ENCODE peak calls at places on chromosomes 3 and 15, in four cellular contexts. U is HCT116, I is stomach, Y is uterus. R is an unnamed sample.

GRCh38 chr3:162302983-162303624 is 806.5 kb downstream of the OTOL1 start:
- DNase-seq in U (no peak), I (no peak), Y (no peak), R (no peak)

GRCh38 chr15:31483053-31483923 is 156.7 kb downstream of the KLF13 start:
- DNase-seq in U (no peak), I (peak; percentile 26), Y (peak; percentile 11), R (no peak)

GRCh38 chr3:76044601-76045600 is 259.6 kb upstream of the ZNF717 start:
- DNase-seq in U (no peak), I (peak; percentile 38), Y (no peak), R (no peak)

GRCh38 chr3:78139166-78139565 is 1099.3 kb downstream of the ROBO2 start:
- DNase-seq in U (no peak), I (no peak), Y (no peak), R (no peak)

GRCh38 chr3:184908859-184909258 is 96.9 kb downstream of the VPS8 start:
- DNase-seq in U (no peak), I (no peak), Y (no peak), R (no peak)

GRCh38 chr3:178140491-178140890 is 395.7 kb upstream of the KCNMB2 start:
- DNase-seq in U (no peak), I (no peak), Y (no peak), R (no peak)

GRCh38 chr3:87810427-87810826 is 248.4 kb downstream of the CGGBP1 start:
- DNase-seq in U (no peak), I (no peak), Y (no peak), R (no peak)

GRCh38 chr3:49647741-49648140 is 26.4 kb upstream of the APEH start:
- DNase-seq in U (no peak), I (no peak), Y (no peak), R (no peak)

GRCh38 chr3:2873986-2874385 is 236.2 kb downstream of the IL5RA start:
- DNase-seq in U (no peak), I (no peak), Y (no peak), R (no peak)

GRCh38 chr3:133124511-133124910 is 86.3 kb downstream of the TMEM108 start:
- DNase-seq in U (no peak), I (peak; percentile 64), Y (no peak), R (no peak)

GRCh38 chr3:79531566-79532295 is 236.1 kb downstream of the ROBO1 start:
- DNase-seq in U (no peak), I (no peak), Y (no peak), R (no peak)

GRCh38 chr3:157174265-157174615 is 14.3 kb upstream of the CCNL1 start:
- DNase-seq in U (no peak), I (no peak), Y (no peak), R (no peak)

GRCh38 chr3:33060609-33061337 is 36.2 kb downstream of the GLB1 start:
- DNase-seq in U (no peak), I (peak; percentile 94), Y (no peak), R (no peak)

GRCh38 chr3:110265302-110265701 is 806.3 kb upstream of the NECTIN3 start:
- DNase-seq in U (no peak), I (no peak), Y (no peak), R (no peak)

GRCh38 chr3:134333522-134334181 is 40.6 kb downstream of the AMOTL2 start:
- DNase-seq in U (no peak), I (no peak), Y (no peak), R (no peak)

GRCh38 chr3:187667526-187667925 is 2.7 kb downstream of the SST start:
- DNase-seq in U (no peak), I (no peak), Y (no peak), R (no peak)

DNA sequence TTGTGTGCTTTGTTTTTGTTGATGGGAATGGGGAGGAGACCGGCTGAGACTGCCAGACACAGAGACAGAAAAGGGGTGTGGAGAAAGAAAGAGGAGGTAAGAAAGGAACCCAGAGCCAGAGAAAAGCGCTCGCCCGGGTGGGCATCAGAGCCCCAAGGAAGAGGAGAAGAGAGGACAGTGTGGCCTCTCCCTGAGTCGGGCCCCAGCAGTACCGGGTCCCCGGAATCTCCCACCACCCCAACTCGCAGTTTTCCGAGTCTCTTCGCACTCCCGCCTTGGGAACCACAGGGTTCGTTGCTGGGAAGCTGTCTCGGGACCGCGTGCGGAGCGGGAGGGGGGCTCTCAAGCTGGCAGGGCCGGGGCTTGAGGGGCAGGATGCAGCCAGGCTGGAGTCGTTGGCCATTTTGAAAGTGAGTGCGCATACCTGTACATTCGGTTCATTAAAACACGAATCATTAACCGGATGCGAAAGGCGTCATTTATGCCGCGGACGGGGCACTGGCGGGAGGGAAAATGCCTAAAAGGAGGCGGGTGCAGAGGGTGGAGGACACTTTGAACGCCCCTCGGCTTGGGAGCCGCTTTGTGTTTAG is 3.2 kb downstream of the SKOR1 start:
- DNase-seq in U (no peak), I (no peak), Y (no peak), R (no peak)
- H3K9me3 ChIP-seq in U (no peaks in the 10 kb centered on the region), I (no peaks in the 10 kb centered on the region), Y (no peaks in the 10 kb centered on the region), R (no peaks in the 10 kb centered on the region)

GRCh38 chr15:69035918-69036258 is 21.4 kb downstream of the NOX5 start:
- DNase-seq in U (no peak), I (no peak), Y (no peak), R (no peak)

GRCh38 chr15:69035205-69035917 is 20.9 kb downstream of the NOX5 start:
- DNase-seq in U (no peak), I (peak; percentile 56), Y (no peak), R (no peak)

GRCh38 chr15:69037482-69037881 is 23.0 kb downstream of the NOX5 start:
- DNase-seq in U (no peak), I (no peak), Y (no peak), R (no peak)

GRCh38 chr15:69037977-69038376 is 23.5 kb downstream of the NOX5 start:
- DNase-seq in U (no peak), I (no peak), Y (no peak), R (no peak)

DNA sequence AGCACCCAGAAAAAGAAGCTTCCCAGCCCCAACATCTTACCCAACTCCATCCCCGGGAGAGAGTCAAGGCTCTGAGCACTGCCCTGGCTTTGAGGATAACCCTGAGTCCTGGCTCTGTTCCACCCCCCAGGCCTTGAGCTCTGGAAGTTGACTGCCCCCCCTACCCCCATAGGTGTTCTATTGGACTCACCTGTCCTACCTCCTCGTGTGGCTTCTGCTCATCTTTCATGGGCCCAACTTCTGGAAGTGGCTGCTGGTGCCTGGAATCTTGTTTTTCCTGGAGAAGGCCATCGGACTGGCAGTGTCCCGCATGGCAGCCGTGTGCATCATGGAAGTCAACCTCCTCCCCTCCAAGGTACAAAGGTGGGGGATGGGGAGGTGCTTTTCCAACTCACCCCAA is 22.4 kb downstream of the NOX5 start:
- DNase-seq in U (no peak), I (no peak), Y (no peak), R (no peak)
- H3K36me3 ChIP-seq in U (no peaks in the 10 kb centered on the region), I (no peaks in the 10 kb centered on the region), Y (no peaks in the 10 kb centered on the region), R (no peaks in the 10 kb centered on the region)

GRCh38 chr15:56719774-56720555 is 13.3 kb downstream of the ZNF280D start:
- DNase-seq in U (no peak), I (no peak), Y (no peak), R (no peak)

GRCh38 chr15:56718560-56718959 is 14.7 kb downstream of the ZNF280D start:
- DNase-seq in U (no peak), I (no peak), Y (no peak), R (no peak)

GRCh38 chr15:56715220-56715619 is 18.1 kb downstream of the ZNF280D start:
- DNase-seq in U (no peak), I (no peak), Y (no peak), R (no peak)

GRCh38 chr15:56719021-56719612 is 14.2 kb downstream of the ZNF280D start:
- DNase-seq in U (no peak), I (no peak), Y (no peak), R (no peak)

GRCh38 chr15:56716334-56716733 is 17.0 kb downstream of the ZNF280D start:
- DNase-seq in U (no peak), I (no peak), Y (no peak), R (no peak)
- TF ChIP-seq POLR2A in U (no peak), I (no peak), Y (no peak), R (no peak)

GRCh38 chr3:44721231-44722102 is 8.0 kb upstream of the ZNF501 start:
- DNase-seq in U (no peak), I (no peak), Y (no peak), R (no peak)
- H3K9me3 ChIP-seq in U (peaks cover 46% of the 10 kb centered on the region), I (peaks cover 99% of the 10 kb centered on the region), Y (peaks cover 79% of the 10 kb centered on the region), R (peaks cover 76% of the 10 kb centered on the region)

GRCh38 chr15:66722757-66723540 is 20.9 kb downstream of the SMAD6 start:
- DNase-seq in U (no peak), I (no peak), Y (no peak), R (no peak)
- H3K36me3 ChIP-seq in U (no peaks in the 10 kb centered on the region), I (peaks cover 5% of the 10 kb centered on the region), Y (no peaks in the 10 kb centered on the region), R (no peaks in the 10 kb centered on the region)

DNA sequence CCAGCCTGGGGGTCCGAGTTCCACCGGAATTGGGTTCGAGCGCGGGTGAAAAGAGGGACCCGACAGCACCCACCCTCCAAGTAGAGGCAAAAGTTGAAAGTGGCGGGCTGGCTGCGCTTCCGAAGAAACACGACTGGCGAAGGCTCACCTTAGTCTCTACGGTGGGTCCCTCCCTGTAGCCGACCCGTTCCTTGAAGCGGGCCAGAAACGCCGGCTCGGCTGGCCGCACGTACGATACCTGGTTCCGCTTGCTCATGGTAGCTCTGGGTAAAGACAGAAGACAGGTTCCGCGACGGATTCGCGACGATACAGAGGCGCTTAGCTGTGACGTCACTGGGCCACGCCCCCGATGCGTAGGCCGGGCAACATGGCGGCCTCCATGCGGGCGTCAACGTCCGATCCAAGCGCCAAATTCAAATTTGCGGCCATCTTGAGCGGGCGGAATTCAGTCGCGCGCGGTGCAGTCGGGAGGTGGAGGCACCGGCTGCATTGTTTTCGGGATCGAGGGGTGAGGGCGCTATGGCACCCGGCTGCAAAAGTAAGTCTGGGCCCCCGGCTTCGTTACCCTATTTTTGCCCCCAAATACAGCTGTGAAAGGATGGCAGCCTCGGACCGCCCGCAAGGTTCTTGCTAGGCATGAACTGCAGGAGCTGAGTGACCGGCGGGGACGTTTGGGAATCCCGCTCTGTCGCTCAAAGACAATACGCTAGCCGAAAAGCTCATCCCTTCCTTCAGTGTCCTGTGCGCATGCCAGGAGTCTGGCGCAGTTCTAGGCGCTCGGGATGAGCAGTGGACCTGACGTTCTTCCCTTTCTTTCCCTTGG is at the start of the genes KIAA1143 and KIF15:
- DNase-seq in U (peak; percentile 92), I (peak; percentile 97), Y (peak; percentile 95), R (peak; percentile 96)
- TF ChIP-seq POLR2A in U (peak; percentile 13), I (no peak), Y (peak; percentile 37), R (no peak)

GRCh38 chr3:29067014-29067413 is 213.9 kb upstream of the RBMS3 start:
- DNase-seq in U (no peak), I (no peak), Y (no peak), R (no peak)

GRCh38 chr3:29071077-29071634 is 209.7 kb upstream of the RBMS3 start:
- DNase-seq in U (no peak), I (no peak), Y (no peak), R (no peak)

GRCh38 chr3:29072626-29073025 is 208.2 kb upstream of the RBMS3 start:
- DNase-seq in U (no peak), I (no peak), Y (no peak), R (no peak)
- H3K9me3 ChIP-seq in U (no peaks in the 10 kb centered on the region), I (peaks cover 4% of the 10 kb centered on the region), Y (no peaks in the 10 kb centered on the region), R (no peaks in the 10 kb centered on the region)

R was measured in vagina.